ENCODE peak calls at places on chromosomes 12 and 14, in eight cellular contexts. O, A, R, E, V, Z, F and W are unnamed samples.
A peak's percentile ranks its signal among the peaks of the same experiment; 100 is the strongest.

GRCh38 chr12:46676797-46677520 is 148.8 kb downstream of the SLC38A4 start:
- DNase-seq in O (no peak), A (no peak), R (no peak), E (no peak), V (no peak), Z (no peak), F (no peak), W (no peak)

GRCh38 chr12:86774841-86775386 is 518.7 kb upstream of the MGAT4C start:
- DNase-seq in O (peak; percentile 48), A (peak; percentile 35), R (no peak), E (no peak), V (peak; percentile 49), Z (no peak), F (no peak), W (peak; percentile 1)

GRCh38 chr12:45831590-45831989 is 102.1 kb downstream of the ARID2 start:
- DNase-seq in O (no peak), A (no peak), R (no peak), E (no peak), V (no peak), Z (no peak), F (no peak), W (no peak)

GRCh38 chr14:52583544-52583943 is 30.9 kb downstream of the GPR137C start:
- DNase-seq in O (no peak), A (peak; percentile 12), R (no peak), E (no peak), V (no peak), Z (no peak), F (no peak), W (no peak)

GRCh38 chr12:50185975-50186663 is 18.9 kb upstream of the CERS5 start:
- DNase-seq in O (peak; percentile 67), A (peak; percentile 79), R (no peak), E (no peak), V (no peak), Z (no peak), F (no peak), W (peak; percentile 77)

GRCh38 chr14:64812412-64812811 is 67.3 kb downstream of the SPTB start:
- DNase-seq in O (no peak), A (no peak), R (no peak), E (peak; percentile 34), V (no peak), Z (peak; percentile 63), F (no peak), W (no peak)

GRCh38 chr12:89238593-89238992 is 113.7 kb downstream of the DUSP6 start:
- DNase-seq in O (peak; percentile 71), A (no peak), R (no peak), E (no peak), V (no peak), Z (no peak), F (no peak), W (no peak)

GRCh38 chr14:58107947-58108552 is 44.0 kb downstream of the ARMH4 start:
- DNase-seq in O (peak; percentile 86), A (peak; percentile 64), R (peak; percentile 84), E (peak; percentile 54), V (peak; percentile 85), Z (peak; percentile 42), F (peak; percentile 54), W (peak; percentile 60)

GRCh38 chr12:23634344-23634743 is 315.1 kb downstream of the SOX5 start:
- DNase-seq in O (no peak), A (no peak), R (no peak), E (no peak), V (no peak), Z (no peak), F (no peak), W (no peak)

GRCh38 chr12:5244513-5244972 is 187.4 kb upstream of the NTF3 start:
- DNase-seq in O (no peak), A (no peak), R (no peak), E (no peak), V (no peak), Z (no peak), F (no peak), W (no peak)

GRCh38 chr14:24408764-24409163 is 10.0 kb downstream of the NYNRIN start:
- DNase-seq in O (no peak), A (no peak), R (no peak), E (no peak), V (no peak), Z (no peak), F (no peak), W (peak; percentile 75)

GRCh38 chr12:105933671-105934665 is 204.8 kb downstream of the NUAK1 start:
- DNase-seq in O (peak; percentile 98), A (peak; percentile 99), R (no peak), E (no peak), V (peak; percentile 95), Z (peak; percentile 12), F (no peak), W (peak; percentile 92)

GRCh38 chr12:39145175-39145999 is 240.0 kb upstream of the CPNE8 start:
- DNase-seq in O (peak; percentile 43), A (peak; percentile 21), R (no peak), E (peak; percentile 41), V (no peak), Z (peak; percentile 64), F (peak; percentile 59), W (no peak)

GRCh38 chr12:72742560-72742959 is 470.4 kb downstream of the TRHDE start:
- DNase-seq in O (no peak), A (no peak), R (no peak), E (no peak), V (no peak), Z (no peak), F (no peak), W (no peak)

GRCh38 chr12:117645473-117645872 is 284.0 kb upstream of the NOS1 start:
- DNase-seq in O (no peak), A (no peak), R (no peak), E (no peak), V (no peak), Z (no peak), F (no peak), W (no peak)

GRCh38 chr14:69716483-69717187 is 50.3 kb upstream of the SRSF5 start:
- DNase-seq in O (peak; percentile 98), A (peak; percentile 95), R (no peak), E (peak; percentile 59), V (peak; percentile 80), Z (no peak), F (peak; percentile 39), W (peak; percentile 92)

GRCh38 chr12:39946361-39946948 is 159.4 kb downstream of the SLC2A13 start:
- DNase-seq in O (no peak), A (no peak), R (no peak), E (no peak), V (no peak), Z (no peak), F (no peak), W (no peak)

GRCh38 chr14:59631237-59631636 is 54.6 kb upstream of the CCDC175 start:
- DNase-seq in O (peak; percentile 1), A (no peak), R (peak; percentile 16), E (no peak), V (no peak), Z (no peak), F (peak; percentile 34), W (no peak)

GRCh38 chr14:20803221-20803620 is 577 bp upstream of the RNASE1 start:
- DNase-seq in O (no peak), A (no peak), R (no peak), E (no peak), V (no peak), Z (no peak), F (no peak), W (no peak)